ENCODE peak calls at places on chromosome 15, in four cellular contexts. E is ovary, I is prostate gland, G is HFF-Myc. A is an unnamed sample.

GRCh38 chr15:88995449-88995848 is 82.3 kb upstream of the MFGE8 start:
- DNase-seq in E (no peak), I (no peak), G (no peak), A (no peak)

GRCh38 chr15:93298901-93299300 is 209.9 kb upstream of the RGMA start:
- DNase-seq in E (no peak), I (peak), G (no peak), A (no peak)

GRCh38 chr15:41241251-41241964 is 10.3 kb downstream of the CHP1 start:
- DNase-seq in E (no peak), I (no peak), G (no peak), A (no peak)

GRCh38 chr15:77844798-77845446 is 212.2 kb upstream of the LINGO1 start:
- DNase-seq in E (no peak), I (no peak), G (no peak), A (no peak)

GRCh38 chr15:69466733-69467132 is 14.1 kb downstream of the RPLP1 start:
- DNase-seq in E (no peak), I (no peak), G (no peak), A (no peak)

GRCh38 chr15:75929799-75930565 is 26.3 kb downstream of the FBXO22 start:
- DNase-seq in E (no peak), I (no peak), G (no peak), A (no peak)

GRCh38 chr15:74375303-74375693 is 7.9 kb upstream of the CYP11A1 start:
- DNase-seq in E (peak), I (peak), G (peak), A (no peak)

GRCh38 chr15:62618432-62618831 is 424.1 kb upstream of the TPM1 start:
- DNase-seq in E (no peak), I (no peak), G (peak), A (no peak)

GRCh38 chr15:64070965-64071851 is 22.4 kb downstream of the CIAO2A start:
- DNase-seq in E (peak), I (no peak), G (peak), A (peak)

GRCh38 chr15:31111091-31111647 is 9.6 kb upstream of the TRPM1 start:
- DNase-seq in E (no peak), I (no peak), G (peak), A (no peak)

GRCh38 chr15:81091889-81092558 is 42.0 kb upstream of the CFAP161 start:
- DNase-seq in E (peak), I (no peak), G (peak), A (peak)

GRCh38 chr15:87686308-87686707 is 570.2 kb downstream of the NTRK3 start:
- DNase-seq in E (no peak), I (no peak), G (no peak), A (no peak)

GRCh38 chr15:85408270-85408746 is 27.9 kb downstream of the AKAP13 start:
- DNase-seq in E (no peak), I (no peak), G (no peak), A (no peak)

GRCh38 chr15:43518073-43518761 is 809 bp downstream of the MAP1A start:
- DNase-seq in E (peak), I (no peak), G (no peak), A (peak)

GRCh38 chr15:61070111-61070901 is 158.8 kb downstream of the RORA start:
- DNase-seq in E (no peak), I (no peak), G (no peak), A (no peak)

GRCh38 chr15:39596358-39597051 is 15.6 kb downstream of the THBS1 start:
- DNase-seq in E (no peak), I (no peak), G (no peak), A (no peak)

GRCh38 chr15:92936138-92936537 is 36.0 kb downstream of the CHD2 start:
- DNase-seq in E (no peak), I (no peak), G (no peak), A (no peak)

GRCh38 chr15:98903377-98904018 is 104.1 kb downstream of the PGPEP1L start:
- DNase-seq in E (no peak), I (no peak), G (no peak), A (peak)

GRCh38 chr15:79283252-79284048 is 928 bp downstream of the ANKRD34C start:
- DNase-seq in E (no peak), I (no peak), G (no peak), A (peak)

GRCh38 chr15:46682969-46683791 is 1034.1 kb upstream of the SEMA6D start:
- DNase-seq in E (no peak), I (no peak), G (no peak), A (no peak)

GRCh38 chr15:78374436-78375393 is 34.6 kb downstream of the CRABP1 start:
- DNase-seq in E (no peak), I (no peak), G (no peak), A (no peak)

GRCh38 chr15:79989682-79990081 is 18.7 kb upstream of the BCL2A1 start:
- DNase-seq in E (no peak), I (no peak), G (no peak), A (peak)

GRCh38 chr15:57398336-57398735 is 22.0 kb downstream of the CGNL1 start:
- DNase-seq in E (no peak), I (no peak), G (no peak), A (no peak)

GRCh38 chr15:36156855-36157521 is 422.4 kb upstream of the CDIN1 start:
- DNase-seq in E (no peak), I (no peak), G (no peak), A (peak)

GRCh38 chr15:72785452-72786243 is 2.1 kb upstream of the ADPGK start:
- DNase-seq in E (no peak), I (no peak), G (no peak), A (peak)

GRCh38 chr15:61057376-61057775 is 171.7 kb downstream of the RORA start:
- DNase-seq in E (no peak), I (no peak), G (no peak), A (no peak)

GRCh38 chr15:99928429-99928981 is 195.3 kb upstream of the LYSMD4 start:
- DNase-seq in E (peak), I (peak), G (peak), A (peak)

GRCh38 chr15:74906193-74906449 is 530 bp downstream of the FAM219B start:
- DNase-seq in E (no peak), I (peak), G (no peak), A (no peak)

GRCh38 chr15:101248274-101248673 is 3.6 kb downstream of the CHSY1 start:
- DNase-seq in E (no peak), I (no peak), G (no peak), A (no peak)

GRCh38 chr15:91909574-91909973 is 56.1 kb downstream of the SLCO3A1 start:
- DNase-seq in E (no peak), I (no peak), G (no peak), A (no peak)

GRCh38 chr15:83747050-83747717 is 93.3 kb downstream of the ADAMTSL3 start:
- DNase-seq in E (peak), I (peak), G (peak), A (peak)

GRCh38 chr15:51879555-51879954 is 50.1 kb downstream of the TMOD3 start:
- DNase-seq in E (no peak), I (no peak), G (no peak), A (no peak)

GRCh38 chr15:69484837-69485236 is 32.2 kb downstream of the RPLP1 start:
- DNase-seq in E (no peak), I (peak), G (no peak), A (no peak)

GRCh38 chr15:22944651-22945050 is 35.5 kb downstream of the CYFIP1 start:
- DNase-seq in E (no peak), I (peak), G (no peak), A (no peak)

GRCh38 chr15:73927476-73928240 is 1.4 kb downstream of the LOXL1 start:
- DNase-seq in E (peak), I (peak), G (no peak), A (no peak)

GRCh38 chr15:67068724-67069400 is 3.5 kb downstream of the SMAD3 start:
- DNase-seq in E (no peak), I (no peak), G (no peak), A (no peak)
- H3K4me3 ChIP-seq in E (peak), I (no peak), G (peak), A (peak)

DNA sequence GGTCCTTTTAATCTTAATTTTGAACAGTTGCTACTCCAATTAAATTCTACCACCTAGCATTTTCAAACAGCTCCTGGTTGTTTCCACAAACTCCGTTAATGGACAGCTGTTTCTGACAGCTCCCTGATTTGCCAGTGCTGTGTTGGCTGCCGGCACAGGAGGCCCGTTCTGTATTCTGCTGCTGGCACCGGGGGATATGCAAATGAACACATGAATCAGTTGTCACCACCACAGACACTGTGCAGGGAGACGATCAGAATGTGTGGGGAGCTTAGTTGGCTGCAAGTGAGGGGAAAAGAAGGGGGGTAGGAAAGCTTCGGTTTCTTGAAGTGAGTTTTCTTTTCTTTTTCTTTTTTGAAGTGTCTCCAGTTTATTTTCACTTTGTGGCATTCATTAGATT is 438.6 kb upstream of the ARRDC4 start:
- DNase-seq in E (no peak), I (no peak), G (no peak), A (no peak)
- H3K4me3 ChIP-seq in E (no peak), I (no peak), G (no peak), A (peak)

DNA sequence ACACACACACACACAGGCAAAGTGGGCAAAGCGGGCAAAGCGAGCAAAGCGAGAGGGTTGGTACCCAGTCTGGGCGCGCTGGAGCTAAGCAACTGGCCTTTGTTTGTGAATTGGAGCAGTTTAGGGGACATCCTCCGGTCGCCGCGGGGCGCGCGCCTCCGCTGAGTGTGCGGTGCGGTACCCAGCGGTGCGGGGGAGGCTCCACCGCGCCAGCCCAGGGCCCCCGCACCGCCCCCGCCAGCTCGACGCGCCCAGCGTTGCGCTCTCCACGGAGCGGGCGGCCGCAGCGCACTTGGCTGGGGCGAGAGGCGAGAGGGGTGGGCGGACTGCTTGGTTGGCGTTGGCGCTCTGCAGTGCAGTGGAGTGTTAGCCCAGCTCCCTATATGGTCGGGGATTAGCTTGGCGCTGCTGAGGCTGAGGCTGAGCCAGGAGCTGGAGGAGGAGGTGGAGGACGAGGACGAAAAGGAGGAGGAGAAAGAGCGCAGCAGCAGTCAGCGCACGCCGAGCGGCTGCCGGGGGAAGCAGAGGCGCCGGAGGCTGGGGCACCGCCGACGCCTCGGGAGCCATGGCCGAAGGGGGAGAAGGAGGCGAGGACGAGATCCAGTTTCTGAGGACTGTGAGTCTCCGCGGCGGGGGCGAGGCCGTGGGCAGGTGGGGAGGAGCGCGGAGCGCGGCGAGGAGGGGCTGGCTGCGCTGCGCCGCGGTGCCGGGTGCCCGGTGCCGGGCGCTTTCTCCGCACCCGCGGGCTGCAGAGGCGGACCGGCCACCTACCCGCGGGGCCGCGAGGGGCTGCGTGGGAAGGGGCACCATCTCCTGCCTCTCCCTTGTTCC is at the start of gene RYR3:
- DNase-seq in E (no peak), I (no peak), G (no peak), A (no peak)
- H3K4me3 ChIP-seq in E (peak), I (peak), G (no peak), A (peak)

GRCh38 chr15:90099072-90099867 is 3.0 kb downstream of the IDH2 start:
- DNase-seq in E (no peak), I (no peak), G (no peak), A (no peak)

GRCh38 chr15:90101130-90101968 is 919 bp downstream of the IDH2 start:
- DNase-seq in E (peak), I (peak), G (no peak), A (no peak)

GRCh38 chr15:90097475-90097874 is 4.8 kb downstream of the IDH2 start:
- DNase-seq in E (no peak), I (no peak), G (no peak), A (no peak)

GRCh38 chr15:90101969-90102890 is at the start of gene IDH2:
- DNase-seq in E (peak), I (peak), G (no peak), A (peak)

DNA sequence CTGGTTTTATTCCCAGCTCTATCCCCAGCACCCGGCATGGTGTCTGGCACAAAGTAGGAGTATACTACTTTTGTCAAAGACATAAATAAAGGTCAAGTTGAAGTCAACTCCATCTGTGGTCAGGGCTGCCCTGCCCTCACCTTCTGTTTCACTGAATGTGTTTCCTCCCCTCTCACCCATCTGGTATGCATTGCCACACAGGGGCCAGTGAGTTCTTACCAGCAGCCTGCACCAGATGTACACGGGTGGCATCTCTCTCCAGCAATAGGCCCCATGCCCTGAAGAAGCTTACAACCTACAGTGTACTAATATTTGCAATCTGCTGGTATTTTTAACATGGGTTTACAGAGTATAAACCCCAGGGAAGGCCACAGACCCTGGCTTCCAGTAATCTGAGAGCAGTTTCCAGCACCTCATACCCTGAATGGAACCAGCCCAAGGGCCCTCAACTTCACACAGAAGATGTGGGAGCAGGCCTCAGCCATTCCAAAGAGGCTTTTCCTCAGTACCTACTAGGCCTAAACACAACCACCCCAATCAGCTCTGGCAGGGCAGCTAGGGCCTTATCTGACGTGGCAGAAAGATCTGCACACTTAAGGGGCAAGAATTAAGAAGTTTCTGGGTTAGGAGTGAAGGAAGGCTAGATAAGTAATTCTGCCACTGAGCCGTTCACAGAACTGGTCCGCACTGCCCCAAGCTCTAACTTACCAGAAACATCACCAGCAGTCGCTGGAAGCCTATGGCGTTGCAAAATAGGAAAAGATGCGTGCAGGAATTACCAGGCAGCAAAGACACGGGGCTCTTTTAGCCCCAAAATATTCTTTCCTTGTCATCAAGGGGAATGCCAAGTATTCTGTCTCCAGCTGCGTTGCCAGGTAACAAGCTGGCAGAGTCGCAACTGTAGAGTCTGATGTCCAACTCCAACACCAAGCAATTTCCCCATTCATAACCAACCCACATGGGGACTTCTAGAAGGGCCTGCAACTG is 2.1 kb downstream of the IDH2 start:
- DNase-seq in E (peak), I (peak), G (no peak), A (no peak)
- H3K4me3 ChIP-seq in E (no peak), I (peak), G (no peak), A (no peak)